ENCODE peak calls at places on chromosomes 6 and 20, in four cellular contexts. One of them, this sample, is unnamed. For H3K4me1 and H3K36me3, the result is how much of the 10 kb centered on the place peaks cover.

GRCh38 chr6:93423542-93423941 is 4.2 kb upstream of the EPHA7 start:
- DNase-seq in endodermal cell: peak
- DNase-seq in neuronal stem cell: peak
- DNase-seq in mesendoderm: peak
- DNase-seq in this sample: no peak

GRCh38 chr20:57280221-57280620 is 13.8 kb upstream of the BMP7 start:
- DNase-seq in endodermal cell: no peak
- DNase-seq in neuronal stem cell: no peak
- DNase-seq in mesendoderm: no peak
- DNase-seq in this sample: no peak

GRCh38 chr6:45305546-45305945 is 22.6 kb upstream of the RUNX2 start:
- DNase-seq in endodermal cell: no peak
- DNase-seq in neuronal stem cell: no peak
- DNase-seq in mesendoderm: no peak
- DNase-seq in this sample: no peak

GRCh38 chr6:13488015-13488895 is 855 bp upstream of the GFOD1 start:
- DNase-seq in endodermal cell: peak
- DNase-seq in neuronal stem cell: no peak
- DNase-seq in mesendoderm: peak
- DNase-seq in this sample: peak

GRCh38 chr6:9523462-9523861 is 891.4 kb downstream of the TFAP2A start:
- DNase-seq in endodermal cell: no peak
- DNase-seq in neuronal stem cell: no peak
- DNase-seq in mesendoderm: no peak
- DNase-seq in this sample: no peak

GRCh38 chr6:135048915-135049314 is 5.7 kb downstream of the HBS1L start:
- DNase-seq in endodermal cell: no peak
- DNase-seq in neuronal stem cell: no peak
- DNase-seq in mesendoderm: no peak
- DNase-seq in this sample: no peak

GRCh38 chr20:57663241-57663640 is 43.0 kb upstream of the ZBP1 start:
- DNase-seq in endodermal cell: peak
- DNase-seq in neuronal stem cell: no peak
- DNase-seq in mesendoderm: no peak
- DNase-seq in this sample: no peak

GRCh38 chr6:141203902-141204575 is 928.7 kb upstream of the GJE1 start:
- DNase-seq in endodermal cell: no peak
- DNase-seq in neuronal stem cell: no peak
- DNase-seq in mesendoderm: no peak
- DNase-seq in this sample: no peak

GRCh38 chr6:24154121-24154520 is 28.1 kb downstream of the NRSN1 start:
- DNase-seq in endodermal cell: no peak
- DNase-seq in neuronal stem cell: no peak
- DNase-seq in mesendoderm: no peak
- DNase-seq in this sample: no peak

GRCh38 chr20:41734506-41734945 is 116.3 kb upstream of the CHD6 start:
- DNase-seq in endodermal cell: peak
- DNase-seq in neuronal stem cell: peak
- DNase-seq in mesendoderm: peak
- DNase-seq in this sample: no peak

GRCh38 chr6:46575530-46575929 is 77.1 kb downstream of the CYP39A1 start:
- DNase-seq in endodermal cell: no peak
- DNase-seq in neuronal stem cell: no peak
- DNase-seq in mesendoderm: no peak
- DNase-seq in this sample: no peak

GRCh38 chr6:53479871-53480270 is 65.0 kb downstream of the GCLC start:
- DNase-seq in endodermal cell: no peak
- DNase-seq in neuronal stem cell: no peak
- DNase-seq in mesendoderm: no peak
- DNase-seq in this sample: no peak

GRCh38 chr6:8172510-8172909 is 70.2 kb upstream of the EEF1E1 start:
- DNase-seq in endodermal cell: no peak
- DNase-seq in neuronal stem cell: no peak
- DNase-seq in mesendoderm: peak
- DNase-seq in this sample: no peak

GRCh38 chr20:41245086-41245707 is 72.3 kb downstream of the ZHX3 start:
- DNase-seq in endodermal cell: peak
- DNase-seq in neuronal stem cell: peak
- DNase-seq in mesendoderm: no peak
- DNase-seq in this sample: no peak

GRCh38 chr6:39818695-39819094 is 26.5 kb downstream of the DAAM2 start:
- DNase-seq in endodermal cell: no peak
- DNase-seq in neuronal stem cell: no peak
- DNase-seq in mesendoderm: no peak
- DNase-seq in this sample: no peak

GRCh38 chr6:97401533-97401932 is 118.5 kb upstream of the MMS22L start:
- DNase-seq in endodermal cell: no peak
- DNase-seq in neuronal stem cell: no peak
- DNase-seq in mesendoderm: peak
- DNase-seq in this sample: peak

GRCh38 chr6:167122041-167122826 is 662 bp upstream of the CCR6 start:
- DNase-seq in endodermal cell: no peak
- DNase-seq in neuronal stem cell: no peak
- DNase-seq in mesendoderm: no peak
- DNase-seq in this sample: no peak

GRCh38 chr6:108452725-108453195 is 108.0 kb upstream of the FOXO3 start:
- DNase-seq in endodermal cell: peak
- DNase-seq in neuronal stem cell: no peak
- DNase-seq in mesendoderm: peak
- DNase-seq in this sample: peak

GRCh38 chr6:162099685-162100084 is 627.9 kb downstream of the PRKN start:
- DNase-seq in endodermal cell: no peak
- DNase-seq in neuronal stem cell: no peak
- DNase-seq in mesendoderm: no peak
- DNase-seq in this sample: no peak

GRCh38 chr6:81241717-81242116 is 510.8 kb downstream of the TENT5A start:
- DNase-seq in endodermal cell: no peak
- DNase-seq in neuronal stem cell: no peak
- DNase-seq in mesendoderm: peak
- DNase-seq in this sample: no peak

GRCh38 chr6:136959471-136959891 is 37.4 kb downstream of the SLC35D3 start:
- DNase-seq in endodermal cell: peak
- DNase-seq in neuronal stem cell: no peak
- DNase-seq in mesendoderm: peak
- DNase-seq in this sample: no peak

GRCh38 chr6:20400476-20401402 is 940 bp upstream of the E2F3 start:
- DNase-seq in endodermal cell: no peak
- DNase-seq in neuronal stem cell: no peak
- DNase-seq in mesendoderm: peak
- DNase-seq in this sample: peak

GRCh38 chr6:7246401-7247178 is 66.4 kb downstream of the SSR1 start:
- DNase-seq in endodermal cell: peak
- DNase-seq in neuronal stem cell: no peak
- DNase-seq in mesendoderm: no peak
- DNase-seq in this sample: no peak

GRCh38 chr6:82298012-82298411 is 50.5 kb upstream of the IBTK start:
- DNase-seq in endodermal cell: peak
- DNase-seq in neuronal stem cell: no peak
- DNase-seq in mesendoderm: peak
- DNase-seq in this sample: no peak

GRCh38 chr6:53302678-53303360 is 45.9 kb downstream of the ELOVL5 start:
- DNase-seq in endodermal cell: no peak
- DNase-seq in neuronal stem cell: no peak
- DNase-seq in mesendoderm: peak
- DNase-seq in this sample: no peak

GRCh38 chr6:117414770-117415169 is 11.0 kb downstream of the ROS1 start:
- DNase-seq in endodermal cell: no peak
- DNase-seq in neuronal stem cell: no peak
- DNase-seq in mesendoderm: peak
- DNase-seq in this sample: no peak

GRCh38 chr6:111754423-111754822 is 118.8 kb downstream of the FYN start:
- DNase-seq in endodermal cell: peak
- DNase-seq in neuronal stem cell: no peak
- DNase-seq in mesendoderm: no peak
- DNase-seq in this sample: no peak
- H3K27ac ChIP-seq in endodermal cell: no peak
- H3K27ac ChIP-seq in neuronal stem cell: no peak
- H3K27ac ChIP-seq in mesendoderm: no peak
- H3K27ac ChIP-seq in this sample: peak

DNA sequence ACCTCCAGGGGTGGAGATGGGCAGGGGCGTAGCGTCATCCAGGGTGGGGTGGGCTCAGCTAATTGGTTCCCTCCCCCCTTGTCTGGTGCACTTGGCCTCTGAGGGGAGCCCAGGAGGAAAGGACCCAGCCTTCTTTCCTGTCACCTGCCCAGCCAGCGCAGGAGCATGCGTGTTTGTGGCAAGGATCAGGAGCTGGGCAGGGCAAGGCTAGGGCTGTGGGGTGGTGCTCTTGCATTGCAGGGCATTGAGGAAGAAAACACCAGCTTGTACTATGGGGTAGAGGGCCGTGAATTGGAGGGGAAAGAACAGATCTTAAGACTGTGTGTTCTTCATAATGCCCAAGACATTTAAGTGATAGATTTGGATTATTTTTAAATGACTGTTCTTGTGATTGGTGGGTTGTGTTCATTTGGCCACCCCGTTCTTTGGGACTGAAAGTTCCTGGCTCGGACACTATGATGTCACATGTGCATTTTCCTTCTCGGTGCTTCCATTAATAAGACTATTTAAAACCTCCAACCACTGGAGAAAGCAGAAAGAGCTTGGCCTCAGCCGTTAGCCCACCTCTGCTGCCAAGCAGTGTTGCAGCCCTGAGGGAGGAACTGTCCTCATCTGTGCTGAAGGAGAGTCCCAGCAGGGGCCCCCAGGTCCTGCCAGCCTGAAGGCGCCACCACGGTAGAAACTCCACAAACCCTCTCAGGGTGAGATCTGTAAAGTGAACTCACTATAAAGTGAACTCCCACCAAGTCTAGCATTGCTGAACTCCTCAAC is 136.2 kb upstream of the INSM1 start:
- DNase-seq in endodermal cell: no peak
- DNase-seq in neuronal stem cell: no peak
- DNase-seq in mesendoderm: no peak
- DNase-seq in this sample: no peak
- H3K4me1 ChIP-seq in endodermal cell: under half
- H3K4me1 ChIP-seq in neuronal stem cell: under half
- H3K4me1 ChIP-seq in mesendoderm: under half
- H3K4me1 ChIP-seq in this sample: under half

GRCh38 chr20:62945771-62946339 is 6.7 kb upstream of the SLC17A9 start:
- DNase-seq in endodermal cell: no peak
- DNase-seq in neuronal stem cell: no peak
- DNase-seq in mesendoderm: no peak
- DNase-seq in this sample: no peak
- H3K36me3 ChIP-seq in endodermal cell: half or more
- H3K36me3 ChIP-seq in neuronal stem cell: half or more
- H3K36me3 ChIP-seq in mesendoderm: under half
- H3K36me3 ChIP-seq in this sample: half or more

GRCh38 chr20:8144282-8145245 is 12.5 kb downstream of the PLCB1 start:
- DNase-seq in endodermal cell: peak
- DNase-seq in neuronal stem cell: no peak
- DNase-seq in mesendoderm: peak
- DNase-seq in this sample: no peak
- H3K27ac ChIP-seq in endodermal cell: no peak
- H3K27ac ChIP-seq in neuronal stem cell: no peak
- H3K27ac ChIP-seq in mesendoderm: no peak
- H3K27ac ChIP-seq in this sample: no peak

GRCh38 chr20:63738687-63739128 is 868 bp upstream of the SLC2A4RG start:
- DNase-seq in endodermal cell: peak
- DNase-seq in neuronal stem cell: peak
- DNase-seq in mesendoderm: peak
- DNase-seq in this sample: peak

GRCh38 chr20:63735859-63736718 is at the start of gene LIME1:
- DNase-seq in endodermal cell: peak
- DNase-seq in neuronal stem cell: no peak
- DNase-seq in mesendoderm: no peak
- DNase-seq in this sample: no peak

GRCh38 chr20:63737690-63737939 is 1.2 kb downstream of the LIME1 start:
- DNase-seq in endodermal cell: no peak
- DNase-seq in neuronal stem cell: no peak
- DNase-seq in mesendoderm: no peak
- DNase-seq in this sample: no peak

GRCh38 chr20:63737940-63738686 is 1.5 kb upstream of the SLC2A4RG start:
- DNase-seq in endodermal cell: peak
- DNase-seq in neuronal stem cell: no peak
- DNase-seq in mesendoderm: no peak
- DNase-seq in this sample: no peak

GRCh38 chr20:63736893-63737689 is 627 bp downstream of the LIME1 start:
- DNase-seq in endodermal cell: peak
- DNase-seq in neuronal stem cell: no peak
- DNase-seq in mesendoderm: no peak
- DNase-seq in this sample: no peak
- H3K4me1 ChIP-seq in endodermal cell: under half
- H3K4me1 ChIP-seq in neuronal stem cell: under half
- H3K4me1 ChIP-seq in mesendoderm: under half
- H3K4me1 ChIP-seq in this sample: under half

DNA sequence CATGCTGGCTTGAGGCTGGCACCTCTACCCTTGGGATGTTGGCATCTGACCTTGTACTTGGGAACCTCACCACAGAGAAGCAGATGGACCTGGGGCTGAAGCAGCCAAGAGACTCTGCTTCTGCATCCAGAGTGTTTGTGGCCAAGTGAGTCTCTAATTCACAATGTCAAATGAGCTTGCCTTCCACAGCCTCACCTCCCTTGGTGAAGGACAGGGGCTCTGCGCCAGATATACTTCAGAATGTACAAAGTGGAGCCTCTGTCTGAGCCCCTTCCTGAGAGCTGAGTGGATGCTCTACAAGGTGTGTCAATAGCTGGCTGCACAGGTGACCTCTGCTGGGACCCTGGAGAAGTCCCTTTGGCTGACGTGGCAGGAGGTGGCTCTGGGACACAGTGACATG is 508.9 kb downstream of the CDH26 start:
- DNase-seq in endodermal cell: peak
- DNase-seq in neuronal stem cell: no peak
- DNase-seq in mesendoderm: no peak
- DNase-seq in this sample: no peak
- H3K36me3 ChIP-seq in endodermal cell: under half
- H3K36me3 ChIP-seq in neuronal stem cell: under half
- H3K36me3 ChIP-seq in mesendoderm: under half
- H3K36me3 ChIP-seq in this sample: under half

GRCh38 chr20:4160761-4161305 is 145.5 kb upstream of the RNF24 start:
- DNase-seq in endodermal cell: peak
- DNase-seq in neuronal stem cell: no peak
- DNase-seq in mesendoderm: no peak
- DNase-seq in this sample: peak
- H3K27ac ChIP-seq in endodermal cell: peak
- H3K27ac ChIP-seq in neuronal stem cell: peak
- H3K27ac ChIP-seq in mesendoderm: no peak
- H3K27ac ChIP-seq in this sample: no peak

GRCh38 chr20:33555755-33556154 is 65.9 kb downstream of the CBFA2T2 start:
- DNase-seq in endodermal cell: no peak
- DNase-seq in neuronal stem cell: no peak
- DNase-seq in mesendoderm: no peak
- DNase-seq in this sample: no peak

GRCh38 chr20:33552519-33552918 is 62.6 kb downstream of the CBFA2T2 start:
- DNase-seq in endodermal cell: no peak
- DNase-seq in neuronal stem cell: no peak
- DNase-seq in mesendoderm: peak
- DNase-seq in this sample: no peak

GRCh38 chr20:33551778-33552177 is 61.9 kb downstream of the CBFA2T2 start:
- DNase-seq in endodermal cell: no peak
- DNase-seq in neuronal stem cell: no peak
- DNase-seq in mesendoderm: no peak
- DNase-seq in this sample: no peak

GRCh38 chr20:33556237-33556636 is 66.3 kb downstream of the CBFA2T2 start:
- DNase-seq in endodermal cell: no peak
- DNase-seq in neuronal stem cell: no peak
- DNase-seq in mesendoderm: no peak
- DNase-seq in this sample: no peak

GRCh38 chr20:33554914-33555420 is 65.1 kb downstream of the CBFA2T2 start:
- DNase-seq in endodermal cell: no peak
- DNase-seq in neuronal stem cell: no peak
- DNase-seq in mesendoderm: peak
- DNase-seq in this sample: no peak
- H3K4me1 ChIP-seq in endodermal cell: under half
- H3K4me1 ChIP-seq in neuronal stem cell: under half
- H3K4me1 ChIP-seq in mesendoderm: under half
- H3K4me1 ChIP-seq in this sample: under half

GRCh38 chr20:35731862-35732643 is 10.0 kb downstream of the RBM39 start:
- DNase-seq in endodermal cell: no peak
- DNase-seq in neuronal stem cell: no peak
- DNase-seq in mesendoderm: no peak
- DNase-seq in this sample: no peak
- H3K36me3 ChIP-seq in endodermal cell: half or more
- H3K36me3 ChIP-seq in neuronal stem cell: half or more
- H3K36me3 ChIP-seq in mesendoderm: under half
- H3K36me3 ChIP-seq in this sample: half or more

This sample was measured in heart right ventricle.